ENCODE peak calls at places on chromosomes 4 and X, in ten cellular contexts. X, R, T, L, F, Y, S, K, W and I are unnamed samples.

GRCh38 chr4:771464-771863 is 54.5 kb downstream of the CPLX1 start:
- DNase-seq in X (no peak), R (no peak), T (no peak), L (no peak), F (no peak), Y (no peak), S (no peak), K (no peak), W (no peak), I (no peak)

GRCh38 chrX:49106930-49107329 is 16.6 kb downstream of the GPKOW start:
- DNase-seq in X (peak; percentile 39), R (peak; percentile 26), T (no peak), L (peak; percentile 16), F (no peak), Y (peak; percentile 20), S (no peak), K (no peak), W (no peak), I (peak; percentile 55)

GRCh38 chr4:176273741-176274140 is 4.7 kb upstream of the ASB5 start:
- DNase-seq in X (no peak), R (peak; percentile 26), T (no peak), L (no peak), F (no peak), Y (no peak), S (no peak), K (no peak), W (no peak), I (no peak)

GRCh38 chrX:133229361-133229760 is 11.2 kb upstream of the TFDP3 start:
- DNase-seq in X (peak; percentile 29), R (peak; percentile 72), T (no peak), L (no peak), F (no peak), Y (no peak), S (no peak), K (no peak), W (no peak), I (peak; percentile 31)

GRCh38 chr4:109816082-109816442 is 500 bp downstream of the GAR1 start:
- DNase-seq in X (no peak), R (no peak), T (no peak), L (peak; percentile 29), F (peak; percentile 52), Y (no peak), S (no peak), K (no peak), W (peak; percentile 13), I (no peak)

GRCh38 chrX:54452920-54453319 is 12.7 kb downstream of the TSR2 start:
- DNase-seq in X (peak; percentile 2), R (no peak), T (peak; percentile 22), L (peak; percentile 8), F (no peak), Y (no peak), S (no peak), K (no peak), W (no peak), I (peak; percentile 47)

GRCh38 chr4:143016171-143016570 is 168.5 kb upstream of the USP38 start:
- DNase-seq in X (no peak), R (no peak), T (no peak), L (no peak), F (no peak), Y (no peak), S (no peak), K (no peak), W (no peak), I (no peak)

GRCh38 chr4:176123710-176124407 is 58.2 kb downstream of the WDR17 start:
- DNase-seq in X (peak; percentile 14), R (peak; percentile 2), T (peak; percentile 6), L (peak; percentile 80), F (no peak), Y (no peak), S (no peak), K (no peak), W (peak; percentile 84), I (peak; percentile 39)

GRCh38 chr4:82864336-82865001 is 26.5 kb downstream of the SEC31A start:
- DNase-seq in X (no peak), R (no peak), T (no peak), L (no peak), F (no peak), Y (no peak), S (no peak), K (no peak), W (no peak), I (no peak)

GRCh38 chr4:15162465-15163283 is 160.4 kb downstream of the CPEB2 start:
- DNase-seq in X (peak; percentile 65), R (no peak), T (no peak), L (peak; percentile 56), F (peak; percentile 1), Y (no peak), S (no peak), K (no peak), W (peak; percentile 40), I (no peak)

GRCh38 chrX:18674417-18674787 is 2.5 kb upstream of the RS1 start:
- DNase-seq in X (no peak), R (no peak), T (no peak), L (no peak), F (no peak), Y (no peak), S (peak; percentile 16), K (no peak), W (no peak), I (no peak)

GRCh38 chrX:15877380-15877779 is 22.8 kb upstream of the AP1S2 start:
- DNase-seq in X (peak; percentile 81), R (peak; percentile 65), T (no peak), L (no peak), F (no peak), Y (peak; percentile 44), S (no peak), K (no peak), W (no peak), I (no peak)

GRCh38 chr4:154588198-154588597 is 2.3 kb downstream of the FGA start:
- DNase-seq in X (no peak), R (no peak), T (no peak), L (no peak), F (no peak), Y (no peak), S (no peak), K (no peak), W (no peak), I (no peak)

GRCh38 chr4:151418385-151418784 is 9.4 kb downstream of the FHIP1A start:
- DNase-seq in X (peak; percentile 91), R (peak; percentile 87), T (no peak), L (no peak), F (no peak), Y (peak; percentile 86), S (no peak), K (no peak), W (no peak), I (no peak)

GRCh38 chr4:151418856-151419255 is 9.9 kb downstream of the FHIP1A start:
- DNase-seq in X (no peak), R (no peak), T (no peak), L (no peak), F (no peak), Y (no peak), S (no peak), K (no peak), W (no peak), I (no peak)

GRCh38 chr4:151422862-151423261 is 13.9 kb downstream of the FHIP1A start:
- DNase-seq in X (no peak), R (no peak), T (no peak), L (no peak), F (no peak), Y (no peak), S (no peak), K (no peak), W (no peak), I (no peak)

GRCh38 chr4:151417766-151418376 is 8.9 kb downstream of the FHIP1A start:
- DNase-seq in X (no peak), R (peak; percentile 12), T (no peak), L (no peak), F (no peak), Y (no peak), S (no peak), K (no peak), W (no peak), I (no peak)

GRCh38 chr4:151420408-151420807 is 11.4 kb downstream of the FHIP1A start:
- DNase-seq in X (no peak), R (no peak), T (no peak), L (no peak), F (no peak), Y (no peak), S (no peak), K (no peak), W (no peak), I (no peak)
- H3K4me3 ChIP-seq in X (no peak overlapping the region), R (no peak overlapping the region), T (no peak overlapping the region), L (no peak overlapping the region), F (no peak overlapping the region), Y (no peak overlapping the region), S (no peak overlapping the region), K (no peak overlapping the region), W (no peak overlapping the region), I (no peak overlapping the region)

DNA sequence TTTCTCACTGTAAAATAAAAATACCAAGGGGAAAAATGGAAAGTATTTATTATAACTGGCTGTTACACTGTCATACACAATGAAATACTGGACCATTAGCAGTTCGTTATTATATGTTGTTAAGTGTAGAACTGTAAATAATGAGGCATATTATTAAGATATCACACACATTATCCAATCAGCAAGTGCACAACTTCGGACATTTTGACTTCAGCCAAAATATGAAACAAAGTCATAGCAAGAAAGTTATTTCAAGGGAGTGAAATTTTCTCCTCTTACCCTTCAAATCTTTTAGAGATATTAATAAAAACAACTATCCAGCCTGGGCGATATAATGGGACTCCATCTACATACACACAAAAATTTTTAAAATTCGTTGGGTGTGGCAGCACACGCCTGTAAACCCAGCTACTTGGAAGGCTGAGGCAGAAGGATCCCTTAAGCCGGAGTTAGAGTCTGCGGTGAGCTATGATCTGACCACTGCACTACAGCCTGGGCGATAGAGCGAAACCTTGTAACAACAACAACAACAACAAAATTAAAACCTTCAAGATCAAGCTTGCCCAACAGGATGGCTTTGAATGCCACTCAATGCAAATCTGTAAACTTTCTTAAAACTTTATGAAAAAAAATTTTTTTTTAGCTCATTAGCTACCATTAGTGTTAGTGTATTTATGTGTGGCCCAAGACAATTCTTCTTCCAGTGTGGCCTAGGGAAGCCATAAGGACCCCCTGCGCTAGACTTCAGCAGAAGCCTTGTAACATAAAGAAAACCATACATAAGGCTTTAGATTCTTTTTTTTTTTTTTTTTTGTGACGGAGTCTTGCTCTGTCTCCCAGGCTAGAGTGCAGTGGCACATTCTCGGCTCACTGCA is 1.3 kb upstream of the CISD2 start:
- DNase-seq in X (no peak), R (no peak), T (no peak), L (peak; percentile 82), F (no peak), Y (no peak), S (no peak), K (no peak), W (peak; percentile 32), I (peak; percentile 38)
- H3K4me3 ChIP-seq in X (peak overlapping the region; percentile 57), R (no peak overlapping the region), T (peak overlapping the region; percentile 69), L (peak overlapping the region; percentile 75), F (peak overlapping the region; percentile 80), Y (peak overlapping the region; percentile 81), S (peak overlapping the region; percentile 63), K (peak overlapping the region; percentile 67), W (peak overlapping the region; percentile 65), I (peak overlapping the region; percentile 51)

GRCh38 chrX:23784487-23785301 is 1.7 kb downstream of the SAT1 start:
- DNase-seq in X (peak; percentile 69), R (peak; percentile 81), T (no peak), L (peak; percentile 29), F (no peak), Y (no peak), S (no peak), K (no peak), W (no peak), I (no peak)
- H3K4me3 ChIP-seq in X (peak overlapping the region; percentile 80), R (peak overlapping the region; percentile 73), T (peak overlapping the region; percentile 3), L (peak overlapping the region; percentile 75), F (peak overlapping the region; percentile 60), Y (peak overlapping the region; percentile 77), S (peak overlapping the region; percentile 54), K (peak overlapping the region; percentile 66), W (peak overlapping the region; percentile 84), I (peak overlapping the region; percentile 69)

GRCh38 chr4:153432971-153433752 is 33.0 kb upstream of the TMEM131L start:
- DNase-seq in X (peak; percentile 83), R (peak; percentile 83), T (peak; percentile 20), L (peak; percentile 97), F (peak; percentile 51), Y (peak; percentile 2), S (no peak), K (peak; percentile 40), W (peak; percentile 95), I (peak; percentile 32)
- H3K4me3 ChIP-seq in X (no peak overlapping the region), R (no peak overlapping the region), T (no peak overlapping the region), L (peak overlapping the region; percentile 44), F (peak overlapping the region; percentile 60), Y (no peak overlapping the region), S (no peak overlapping the region), K (peak overlapping the region; percentile 13), W (peak overlapping the region; percentile 48), I (no peak overlapping the region)